ENCODE peak calls at places on chromosomes 12 and 14, in four cellular contexts. F, K, B and J are unnamed samples.

GRCh38 chr12:99920561-99920960 is 64.2 kb downstream of the ANKS1B start:
- DNase-seq in K (no peak), F (no peak), B (no peak), J (no peak)

GRCh38 chr12:112163471-112164325 is 38.3 kb downstream of the TRAFD1 start:
- DNase-seq in K (no peak), B (peak; percentile 79), F (no peak), J (no peak)

GRCh38 chr14:95197498-95198010 is 40.2 kb upstream of the DICER1 start:
- DNase-seq in B (no peak), K (no peak), F (no peak), J (no peak)

GRCh38 chr14:52185178-52185577 is 82.3 kb upstream of the PTGDR start:
- DNase-seq in K (no peak), F (no peak), B (no peak), J (no peak)

GRCh38 chr14:85474431-85474830 is 55.5 kb upstream of the FLRT2 start:
- DNase-seq in B (no peak), K (no peak), F (no peak), J (no peak)

GRCh38 chr14:68306265-68306933 is 486.5 kb downstream of the ZFP36L1 start:
- DNase-seq in K (no peak), B (no peak), F (no peak), J (no peak)

GRCh38 chr12:52650520-52651081 is 1.4 kb downstream of the KRT2 start:
- DNase-seq in F (no peak), B (no peak), K (no peak), J (no peak)

GRCh38 chr12:58025431-58025830 is 84.1 kb downstream of the ATP23 start:
- DNase-seq in K (no peak), F (no peak), B (no peak), J (no peak)

GRCh38 chr12:3421191-3421590 is 69.8 kb upstream of the PRMT8 start:
- DNase-seq in K (no peak), F (no peak), B (no peak), J (no peak)

GRCh38 chr12:120062976-120063579 is 53.5 kb downstream of the RAB35 start:
- DNase-seq in F (no peak), K (no peak), B (no peak), J (no peak)

GRCh38 chr14:42429401-42429800 is 822.7 kb downstream of the LRFN5 start:
- DNase-seq in K (no peak), B (no peak), F (no peak), J (no peak)

GRCh38 chr14:58861546-58861945 is 223.8 kb downstream of the DACT1 start:
- DNase-seq in F (no peak), K (no peak), B (no peak), J (no peak)

GRCh38 chr12:132075714-132076553 is 68.2 kb downstream of the DDX51 start:
- DNase-seq in B (no peak), K (no peak), F (no peak), J (no peak)

GRCh38 chr12:122366685-122367475 is 55.6 kb downstream of the CLIP1 start:
- DNase-seq in B (no peak), F (no peak), K (peak; percentile 46), J (no peak)

GRCh38 chr14:61350427-61350826 is 29.0 kb downstream of the PRKCH start:
- DNase-seq in F (no peak), K (no peak), B (no peak), J (no peak)

GRCh38 chr12:100799770-100800169 is 5.2 kb downstream of the ANO4 start:
- DNase-seq in B (no peak), K (no peak), F (no peak), J (no peak)

GRCh38 chr12:101967506-101967905 is 90.1 kb downstream of the DRAM1 start:
- DNase-seq in K (no peak), F (no peak), B (no peak), J (no peak)

GRCh38 chr12:100234591-100235304 is 32.1 kb downstream of the DEPDC4 start:
- DNase-seq in F (no peak), B (no peak), K (peak; percentile 23), J (no peak)

GRCh38 chr12:32455607-32456063 is 56.3 kb downstream of the FGD4 start:
- DNase-seq in B (no peak), K (peak; percentile 43), F (peak; percentile 38), J (no peak)

GRCh38 chr12:118055144-118055557 is 5.8 kb downstream of the WSB2 start:
- DNase-seq in B (no peak), F (no peak), K (peak; percentile 64), J (no peak)

GRCh38 chr14:49999826-50000214 is 106.9 kb downstream of the ARF6 start:
- DNase-seq in K (no peak), B (no peak), F (no peak), J (no peak)

GRCh38 chr14:50000215-50001145 is 107.6 kb downstream of the ARF6 start:
- DNase-seq in F (peak; percentile 60), K (no peak), B (peak; percentile 78), J (no peak)

GRCh38 chr14:49997991-49998390 is 105.1 kb downstream of the ARF6 start:
- DNase-seq in K (no peak), F (no peak), B (no peak), J (no peak)

GRCh38 chr14:50001146-50001998 is 108.5 kb downstream of the ARF6 start:
- DNase-seq in F (no peak), K (peak; percentile 71), B (peak; percentile 50), J (no peak)

GRCh38 chr14:49999216-49999761 is 106.4 kb downstream of the ARF6 start:
- DNase-seq in F (peak; percentile 81), K (peak; percentile 63), B (no peak), J (peak; percentile 31)
- TF ChIP-seq POLR2A in F (peak; percentile 37), K (no peak), B (no peak), J (peak; percentile 55)

GRCh38 chr12:6826125-6826733 is 2.0 kb upstream of the P3H3 start:
- DNase-seq in F (no peak), K (no peak), B (no peak), J (no peak)

GRCh38 chr12:6827982-6828670 is at the start of gene P3H3:
- DNase-seq in F (no peak), B (no peak), K (peak; percentile 53), J (no peak)

GRCh38 chr12:6828671-6829531 is 694 bp downstream of the P3H3 start:
- DNase-seq in F (no peak), K (peak; percentile 51), B (peak; percentile 91), J (no peak)

GRCh38 chr12:6826734-6827436 is 1.3 kb upstream of the P3H3 start:
- DNase-seq in K (no peak), F (no peak), B (peak; percentile 70), J (no peak)

DNA sequence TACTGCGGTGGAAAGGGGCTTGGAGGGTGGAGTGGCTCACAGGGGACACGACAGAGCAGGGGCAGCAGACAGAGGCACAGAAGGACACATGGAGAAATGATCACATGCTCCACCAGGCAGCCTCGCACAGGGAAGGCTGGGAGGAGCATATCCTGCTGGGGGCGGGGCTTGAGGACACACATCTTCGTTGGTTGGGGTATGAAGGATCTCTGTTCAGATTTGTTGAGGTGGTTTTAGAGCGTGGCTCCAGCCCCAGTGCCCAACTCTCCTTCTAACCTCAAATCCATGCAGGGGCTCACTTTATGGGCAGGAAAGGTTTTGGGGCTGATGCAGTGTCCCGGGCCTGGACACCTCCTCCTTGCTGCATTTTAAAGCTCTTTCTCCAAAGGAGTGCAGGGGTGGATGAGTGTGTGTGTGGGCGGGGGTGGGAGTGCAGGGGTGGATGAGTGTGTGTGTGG is 741 bp upstream of the P3H3 start:
- DNase-seq in F (peak; percentile 86), K (peak; percentile 79), B (no peak), J (no peak)
- TF ChIP-seq POLR2A in F (no peak), K (peak; percentile 50), B (no peak), J (no peak)

GRCh38 chr12:6461401-6462233 is 8.9 kb downstream of the VAMP1 start:
- DNase-seq in B (no peak), K (no peak), F (peak; percentile 48), J (peak; percentile 65)
- TF ChIP-seq POLR2A in B (no peak), K (no peak), F (no peak), J (no peak)

DNA sequence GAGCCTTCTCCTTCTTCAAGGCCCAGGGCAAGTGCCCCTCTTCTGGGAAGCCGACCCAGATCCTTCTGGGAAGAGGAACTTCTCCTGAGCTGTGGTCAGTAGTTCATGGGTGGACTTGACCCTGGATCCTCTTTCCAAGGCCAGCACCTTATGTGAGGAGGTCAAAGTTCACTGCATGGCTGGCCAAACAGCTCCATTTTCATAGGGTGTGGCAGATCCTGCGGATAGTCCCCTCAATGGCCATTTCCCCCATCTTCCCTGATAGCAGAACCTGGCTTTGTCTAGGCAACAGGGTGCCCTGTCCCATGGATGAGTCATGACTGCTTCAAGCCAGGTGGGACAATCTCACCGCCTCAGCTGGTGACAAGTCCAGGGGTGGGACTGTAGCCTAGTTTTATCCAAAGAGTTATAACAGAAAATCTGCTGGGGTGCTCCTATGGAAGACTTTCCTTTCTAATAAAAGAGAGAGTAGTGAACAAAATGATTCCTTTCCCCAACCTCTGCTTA is 10.3 kb downstream of the ASB2 start:
- DNase-seq in K (no peak), B (no peak), F (no peak), J (no peak)
- TF ChIP-seq POLR2A in K (no peak), B (no peak), F (no peak), J (no peak)

DNA sequence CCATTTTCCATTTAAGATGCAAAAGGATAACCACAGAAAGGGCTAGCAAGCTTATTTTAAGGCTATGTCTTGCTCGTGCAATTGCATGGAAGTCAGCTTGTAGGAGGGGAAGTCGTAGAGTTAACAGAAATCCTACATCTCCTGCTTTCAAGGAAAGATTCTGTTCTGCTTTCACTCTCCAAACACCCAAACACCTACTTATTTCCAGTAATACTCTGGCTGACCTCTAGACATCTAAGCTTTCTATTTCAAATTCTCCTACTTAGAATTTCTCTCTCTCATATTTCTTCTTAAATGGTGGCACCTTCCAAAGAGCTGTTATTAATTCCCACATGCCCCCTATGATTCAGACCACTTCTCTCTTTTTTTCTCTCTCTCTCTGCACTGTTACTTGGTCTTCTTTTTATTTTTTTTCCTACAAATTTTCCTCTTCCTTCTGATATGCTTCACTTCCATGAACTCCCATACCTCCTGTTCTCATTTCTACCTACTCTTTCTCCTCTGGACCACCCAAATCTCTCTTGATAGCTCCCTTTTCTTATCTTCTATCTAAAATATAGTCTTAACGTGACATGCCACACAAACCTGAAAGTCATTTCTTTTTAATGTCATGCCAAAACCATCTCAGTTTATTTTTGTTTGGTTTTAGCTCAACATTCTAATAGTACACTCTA is 90.8 kb downstream of the RPS6KA5 start:
- DNase-seq in K (no peak), F (no peak), B (no peak), J (no peak)
- TF ChIP-seq POLR2A in K (no peak), F (no peak), B (no peak), J (no peak)

DNA sequence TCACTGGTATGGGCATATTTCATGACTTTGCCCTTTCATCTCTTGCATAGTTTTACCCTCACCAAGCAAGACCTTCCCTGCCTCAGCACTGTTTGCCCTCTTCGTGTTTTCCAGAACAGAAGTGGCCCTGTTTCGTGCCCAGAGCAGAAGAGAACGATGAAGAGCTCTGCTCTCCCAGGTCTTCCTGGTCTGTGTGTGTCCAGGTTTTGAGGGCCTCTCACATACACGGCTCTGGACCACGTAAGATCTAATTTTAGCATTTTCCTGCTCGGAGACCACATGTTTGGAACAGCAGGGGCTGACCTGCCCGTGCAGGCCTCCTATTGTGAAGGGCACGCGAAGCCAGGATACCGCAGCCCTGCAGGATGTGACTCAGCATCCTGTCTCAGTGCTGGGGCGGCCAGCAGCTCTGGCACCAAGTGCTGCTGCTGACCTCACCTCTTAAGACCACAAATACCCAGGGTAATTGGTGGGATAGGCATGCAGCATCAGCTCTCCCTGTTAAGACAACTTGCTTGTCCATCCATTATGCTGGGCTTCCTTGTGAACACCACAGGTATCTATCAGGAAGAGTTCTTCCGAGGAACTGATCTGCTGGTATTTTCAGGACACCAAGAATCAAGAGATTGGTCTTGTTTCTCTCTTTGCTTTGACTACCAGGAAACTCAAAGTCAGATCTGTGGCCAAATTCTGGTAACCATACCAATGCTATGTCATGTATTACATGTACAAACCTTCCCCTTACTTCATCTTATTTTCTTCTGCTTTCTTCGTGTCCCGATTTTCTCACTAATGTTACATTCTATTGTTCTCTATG is 19.0 kb downstream of the SSH1 start:
- DNase-seq in F (peak; percentile 93), B (peak; percentile 55), K (peak; percentile 86), J (no peak)
- TF ChIP-seq POLR2A in F (peak; percentile 87), B (peak; percentile 20), K (peak; percentile 27), J (peak; percentile 46)